ENCODE peak calls at places on chromosomes 6 and 20, in ten cellular contexts. I, C, J, S, Z, X, K, M, G and L are unnamed samples.

GRCh38 chr20:15740046-15740775 is 833.0 kb downstream of the KIF16B start:
- DNase-seq in I (no peak), C (no peak), J (no peak), S (no peak), Z (no peak), X (no peak), K (no peak), M (no peak), G (no peak), L (peak; percentile 32)

GRCh38 chr6:116329156-116329555 is 41.6 kb upstream of the DSE start:
- DNase-seq in I (no peak), C (no peak), J (no peak), S (no peak), Z (no peak), X (no peak), K (no peak), M (no peak), G (peak; percentile 42), L (no peak)

GRCh38 chr6:62652692-62653328 is 366.8 kb upstream of the KHDRBS2 start:
- DNase-seq in I (no peak), C (no peak), J (no peak), S (no peak), Z (no peak), X (no peak), K (no peak), M (no peak), G (peak; percentile 22), L (peak; percentile 1)

GRCh38 chr20:51029556-51029955 is 6.6 kb upstream of the KCNG1 start:
- DNase-seq in I (no peak), C (no peak), J (no peak), S (no peak), Z (no peak), X (no peak), K (no peak), M (no peak), G (no peak), L (no peak)

GRCh38 chr6:49978332-49979226 is 9.2 kb upstream of the DEFB113 start:
- DNase-seq in I (no peak), C (no peak), J (no peak), S (no peak), Z (no peak), X (no peak), K (no peak), M (no peak), G (no peak), L (no peak)

GRCh38 chr6:139847322-139847797 is 472.9 kb upstream of the CITED2 start:
- DNase-seq in I (no peak), C (no peak), J (no peak), S (no peak), Z (no peak), X (no peak), K (no peak), M (no peak), G (no peak), L (no peak)

GRCh38 chr20:11337361-11338130 is 580.1 kb upstream of the BTBD3 start:
- DNase-seq in I (no peak), C (no peak), J (no peak), S (no peak), Z (no peak), X (no peak), K (no peak), M (no peak), G (no peak), L (no peak)

GRCh38 chr6:6351626-6352025 is 31.2 kb upstream of the F13A1 start:
- DNase-seq in I (no peak), C (no peak), J (no peak), S (no peak), Z (no peak), X (no peak), K (no peak), M (no peak), G (no peak), L (no peak)

GRCh38 chr6:56002336-56002735 is 126.9 kb upstream of the BMP5 start:
- DNase-seq in I (no peak), C (no peak), J (no peak), S (no peak), Z (no peak), X (no peak), K (no peak), M (no peak), G (no peak), L (no peak)

GRCh38 chr6:15907914-15908518 is 220.9 kb upstream of the MYLIP start:
- DNase-seq in I (no peak), C (no peak), J (no peak), S (no peak), Z (no peak), X (no peak), K (no peak), M (no peak), G (no peak), L (peak; percentile 55)

GRCh38 chr6:1771324-1771723 is 161.6 kb downstream of the FOXC1 start:
- DNase-seq in I (no peak), C (no peak), J (no peak), S (peak; percentile 14), Z (no peak), X (no peak), K (peak; percentile 69), M (no peak), G (peak; percentile 46), L (no peak)

GRCh38 chr6:51790946-51791345 is 296.5 kb downstream of the PKHD1 start:
- DNase-seq in I (no peak), C (no peak), J (no peak), S (no peak), Z (no peak), X (no peak), K (no peak), M (no peak), G (no peak), L (no peak)

GRCh38 chr6:25175656-25176055 is 103.5 kb upstream of the CARMIL1 start:
- DNase-seq in I (no peak), C (no peak), J (no peak), S (no peak), Z (no peak), X (no peak), K (no peak), M (no peak), G (peak; percentile 10), L (no peak)

GRCh38 chr20:63121749-63122405 is 94.1 kb downstream of the YTHDF1 start:
- DNase-seq in I (no peak), C (no peak), J (no peak), S (no peak), Z (no peak), X (no peak), K (no peak), M (no peak), G (no peak), L (no peak)

GRCh38 chr20:708956-709355 is 33.4 kb upstream of the SCRT2 start:
- DNase-seq in I (no peak), C (no peak), J (no peak), S (no peak), Z (no peak), X (no peak), K (no peak), M (no peak), G (no peak), L (no peak)

GRCh38 chr6:56347526-56347925 is 100.1 kb upstream of the COL21A1 start:
- DNase-seq in I (no peak), C (no peak), J (no peak), S (no peak), Z (no peak), X (no peak), K (no peak), M (no peak), G (peak; percentile 31), L (no peak)

GRCh38 chr20:14444106-14444505 is 106.7 kb upstream of the FLRT3 start:
- DNase-seq in I (no peak), C (no peak), J (no peak), S (no peak), Z (no peak), X (no peak), K (no peak), M (no peak), G (peak; percentile 12), L (no peak)

GRCh38 chr6:44049163-44049988 is 77.9 kb downstream of the MRPL14 start:
- DNase-seq in I (no peak), C (no peak), J (no peak), S (no peak), Z (no peak), X (no peak), K (no peak), M (no peak), G (peak; percentile 76), L (no peak)

GRCh38 chr20:46399401-46399800 is 7.0 kb downstream of the ELMO2 start:
- DNase-seq in I (no peak), C (no peak), J (no peak), S (no peak), Z (no peak), X (no peak), K (no peak), M (no peak), G (no peak), L (no peak)

GRCh38 chr6:31004285-31004684 is 6.0 kb upstream of the MUC22 start:
- DNase-seq in I (no peak), C (no peak), J (no peak), S (no peak), Z (no peak), X (no peak), K (peak; percentile 31), M (no peak), G (no peak), L (peak; percentile 15)

GRCh38 chr20:227439-228105 is 514 bp downstream of the DEFB129 start:
- DNase-seq in I (no peak), C (no peak), J (no peak), S (no peak), Z (no peak), X (no peak), K (no peak), M (no peak), G (no peak), L (no peak)

GRCh38 chr20:43767686-43768474 is 41.1 kb upstream of the GTSF1L start:
- DNase-seq in I (no peak), C (no peak), J (no peak), S (no peak), Z (no peak), X (no peak), K (no peak), M (no peak), G (peak; percentile 35), L (no peak)

GRCh38 chr6:20200761-20201160 is 11.5 kb downstream of the MBOAT1 start:
- DNase-seq in I (no peak), C (no peak), J (no peak), S (peak; percentile 56), Z (no peak), X (no peak), K (no peak), M (no peak), G (no peak), L (no peak)

GRCh38 chr20:63689046-63690000 is 7.1 kb upstream of the TNFRSF6B start:
- DNase-seq in I (no peak), C (no peak), J (no peak), S (no peak), Z (no peak), X (peak; percentile 10), K (no peak), M (no peak), G (no peak), L (no peak)